ENCODE peak calls at places on chromosomes 6 and 20, in five cellular contexts. B, A, P, Z and K are unnamed samples.

GRCh38 chr20:63219447-63219821 is 3.5 kb upstream of the YTHDF1 start:
- DNase-seq in B (peak), A (no peak), P (no peak), Z (no peak), K (no peak)

GRCh38 chr20:61494763-61495595 is 242.9 kb downstream of the CDH4 start:
- DNase-seq in B (peak), A (no peak), P (no peak), Z (no peak), K (no peak)

GRCh38 chr6:41446907-41447545 is 99.2 kb upstream of the FOXP4 start:
- DNase-seq in B (no peak), A (no peak), P (no peak), Z (no peak), K (no peak)

GRCh38 chr6:41424370-41425058 is 89.1 kb downstream of the NCR2 start:
- DNase-seq in B (no peak), A (peak), P (peak), Z (peak), K (peak)

GRCh38 chr6:94893327-94893726 is 684.0 kb upstream of the MANEA start:
- DNase-seq in B (no peak), A (no peak), P (no peak), Z (no peak), K (no peak)

GRCh38 chr20:48523191-48523757 is 304.5 kb downstream of the PREX1 start:
- DNase-seq in B (no peak), A (peak), P (peak), Z (peak), K (peak)

GRCh38 chr20:32966881-32967781 is 37.1 kb downstream of the SUN5 start:
- DNase-seq in B (peak), A (no peak), P (no peak), Z (peak), K (no peak)

GRCh38 chr6:27825025-27825823 is 87.0 kb downstream of the OR2B2 start:
- DNase-seq in B (no peak), A (no peak), P (no peak), Z (peak), K (peak)

GRCh38 chr6:83613378-83613777 is 95.5 kb downstream of the SNAP91 start:
- DNase-seq in B (no peak), A (no peak), P (peak), Z (no peak), K (no peak)

GRCh38 chr6:169571123-169571962 is 130.5 kb downstream of the WDR27 start:
- DNase-seq in B (no peak), A (no peak), P (peak), Z (no peak), K (no peak)

GRCh38 chr20:35370751-35371150 is 41.0 kb downstream of the UQCC1 start:
- DNase-seq in B (no peak), A (no peak), P (no peak), Z (no peak), K (no peak)

GRCh38 chr6:98605705-98606104 is 228.7 kb upstream of the POU3F2 start:
- DNase-seq in B (no peak), A (no peak), P (no peak), Z (no peak), K (no peak)

GRCh38 chr20:41174782-41175181 is 37.4 kb downstream of the PLCG1 start:
- DNase-seq in B (peak), A (peak), P (peak), Z (no peak), K (no peak)

GRCh38 chr6:127188752-127189151 is 70.3 kb downstream of the RSPO3 start:
- DNase-seq in B (no peak), A (no peak), P (no peak), Z (no peak), K (no peak)

GRCh38 chr20:36311141-36311853 is 5.2 kb downstream of the DLGAP4 start:
- DNase-seq in B (peak), A (no peak), P (no peak), Z (no peak), K (no peak)

GRCh38 chr6:11427827-11428245 is 109.7 kb upstream of the TMEM170B start:
- DNase-seq in B (no peak), A (no peak), P (peak), Z (no peak), K (no peak)

GRCh38 chr6:15763364-15763763 is 100.5 kb upstream of the DTNBP1 start:
- DNase-seq in B (no peak), A (no peak), P (no peak), Z (peak), K (no peak)

GRCh38 chr20:18421608-18422007 is 45.2 kb downstream of the DZANK1 start:
- DNase-seq in B (no peak), A (no peak), P (no peak), Z (no peak), K (no peak)

GRCh38 chr20:54194724-54195438 is 13.0 kb upstream of the PFDN4 start:
- DNase-seq in B (no peak), A (no peak), P (peak), Z (no peak), K (no peak)

GRCh38 chr6:6837541-6838080 is 249.1 kb downstream of the LY86 start:
- DNase-seq in B (no peak), A (no peak), P (no peak), Z (no peak), K (no peak)

GRCh38 chr20:50561379-50562078 is 51.3 kb downstream of the PTPN1 start:
- DNase-seq in B (no peak), A (no peak), P (peak), Z (no peak), K (peak)

GRCh38 chr6:144482142-144482541 is 197.0 kb downstream of the UTRN start:
- DNase-seq in B (no peak), A (peak), P (peak), Z (peak), K (peak)

GRCh38 chr6:90193359-90193758 is 103.3 kb downstream of the BACH2 start:
- DNase-seq in B (no peak), A (no peak), P (no peak), Z (no peak), K (no peak)
- H3K4me3 ChIP-seq in B (no peak), A (no peak), P (no peak), Z (no peak), K (no peak)

GRCh38 chr6:129710722-129711631 is 1.0 kb upstream of the ARHGAP18 start:
- DNase-seq in B (no peak), A (no peak), P (no peak), Z (no peak), K (no peak)
- H3K4me3 ChIP-seq in B (peak), A (peak), P (no peak), Z (no peak), K (no peak)

GRCh38 chr6:121413831-121414368 is 21.5 kb upstream of the GJA1 start:
- DNase-seq in B (no peak), A (no peak), P (peak), Z (no peak), K (no peak)

GRCh38 chr6:121418346-121418745 is 17.1 kb upstream of the GJA1 start:
- DNase-seq in B (no peak), A (no peak), P (no peak), Z (no peak), K (no peak)
- H3K4me3 ChIP-seq in B (no peak), A (no peak), P (no peak), Z (no peak), K (no peak)

GRCh38 chr20:24547967-24548366 is 78.5 kb downstream of the SYNDIG1 start:
- DNase-seq in B (no peak), A (no peak), P (no peak), Z (no peak), K (no peak)

GRCh38 chr20:24545168-24545567 is 75.7 kb downstream of the SYNDIG1 start:
- DNase-seq in B (no peak), A (no peak), P (no peak), Z (no peak), K (no peak)

GRCh38 chr20:24543741-24544140 is 74.3 kb downstream of the SYNDIG1 start:
- DNase-seq in B (no peak), A (no peak), P (no peak), Z (no peak), K (no peak)

GRCh38 chr20:24544371-24544770 is 74.9 kb downstream of the SYNDIG1 start:
- DNase-seq in B (no peak), A (no peak), P (no peak), Z (no peak), K (no peak)

DNA sequence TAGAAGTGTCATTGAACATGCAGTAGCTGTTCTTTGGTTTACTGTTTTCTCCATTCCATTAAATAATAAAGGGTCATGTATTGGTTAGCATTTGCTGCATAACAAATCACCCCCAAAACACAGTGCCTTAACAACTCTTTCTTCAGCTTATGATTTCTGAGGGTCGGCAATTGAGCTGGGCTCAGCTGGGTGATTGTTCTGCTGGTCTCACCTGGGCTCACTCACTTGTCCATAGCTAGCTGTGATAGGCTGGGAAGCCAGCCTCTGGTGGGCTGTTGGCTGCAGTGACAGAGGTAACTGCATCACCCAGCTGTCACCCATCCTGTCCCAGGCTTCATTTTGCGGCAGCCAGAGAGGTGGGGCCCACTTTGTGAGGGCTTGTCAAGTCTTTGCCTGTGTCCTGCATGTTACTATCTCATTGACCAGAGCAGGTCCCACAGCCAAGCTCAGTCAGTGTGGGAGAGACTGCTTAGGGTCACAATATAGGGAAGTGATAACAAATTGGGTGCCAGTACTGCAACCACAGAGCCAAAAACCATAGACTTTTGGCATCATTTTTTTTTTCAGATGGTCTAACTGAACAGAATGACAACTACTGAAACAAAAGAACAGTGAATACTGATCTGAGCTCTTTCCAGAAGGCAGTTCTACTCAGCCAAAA is 76.9 kb downstream of the SYNDIG1 start:
- DNase-seq in B (no peak), A (no peak), P (no peak), Z (no peak), K (no peak)
- H3K4me3 ChIP-seq in B (no peak), A (no peak), P (no peak), Z (no peak), K (no peak)

DNA sequence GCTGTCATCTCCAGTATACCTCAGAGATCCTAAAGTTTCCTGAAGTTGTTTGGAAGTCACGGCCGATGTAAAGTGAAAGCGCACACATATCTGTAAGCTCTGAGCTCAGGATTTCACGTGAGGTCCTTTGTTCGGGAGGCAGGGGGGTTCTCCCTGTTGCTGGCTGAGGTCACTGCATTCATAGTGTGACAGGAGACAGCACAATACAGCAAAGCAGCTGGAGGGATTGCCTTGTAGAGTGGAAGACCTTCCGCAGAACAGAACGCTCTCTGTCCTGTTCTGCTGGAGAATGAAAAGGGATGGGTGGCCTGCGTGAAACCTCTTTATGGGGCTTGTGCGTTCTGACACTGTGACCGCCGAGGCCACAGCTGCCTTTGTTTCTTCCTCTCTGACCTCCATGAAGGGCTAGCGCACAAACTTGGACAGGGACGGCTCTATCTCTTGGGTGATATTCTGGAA is 13.4 kb upstream of the SERPINB1 start:
- DNase-seq in B (no peak), A (no peak), P (no peak), Z (no peak), K (peak)
- H3K4me3 ChIP-seq in B (no peak), A (peak), P (no peak), Z (no peak), K (no peak)

GRCh38 chr6:35590622-35591066 is 77.9 kb upstream of the TULP1 start:
- DNase-seq in B (no peak), A (no peak), P (no peak), Z (no peak), K (no peak)

GRCh38 chr6:35592178-35592577 is 79.5 kb upstream of the TULP1 start:
- DNase-seq in B (no peak), A (no peak), P (no peak), Z (no peak), K (no peak)

GRCh38 chr6:35589904-35590303 is 77.2 kb upstream of the TULP1 start:
- DNase-seq in B (no peak), A (no peak), P (no peak), Z (no peak), K (no peak)

GRCh38 chr6:35596448-35597442 is 84.0 kb upstream of the TULP1 start:
- DNase-seq in B (no peak), A (no peak), P (peak), Z (no peak), K (no peak)

DNA sequence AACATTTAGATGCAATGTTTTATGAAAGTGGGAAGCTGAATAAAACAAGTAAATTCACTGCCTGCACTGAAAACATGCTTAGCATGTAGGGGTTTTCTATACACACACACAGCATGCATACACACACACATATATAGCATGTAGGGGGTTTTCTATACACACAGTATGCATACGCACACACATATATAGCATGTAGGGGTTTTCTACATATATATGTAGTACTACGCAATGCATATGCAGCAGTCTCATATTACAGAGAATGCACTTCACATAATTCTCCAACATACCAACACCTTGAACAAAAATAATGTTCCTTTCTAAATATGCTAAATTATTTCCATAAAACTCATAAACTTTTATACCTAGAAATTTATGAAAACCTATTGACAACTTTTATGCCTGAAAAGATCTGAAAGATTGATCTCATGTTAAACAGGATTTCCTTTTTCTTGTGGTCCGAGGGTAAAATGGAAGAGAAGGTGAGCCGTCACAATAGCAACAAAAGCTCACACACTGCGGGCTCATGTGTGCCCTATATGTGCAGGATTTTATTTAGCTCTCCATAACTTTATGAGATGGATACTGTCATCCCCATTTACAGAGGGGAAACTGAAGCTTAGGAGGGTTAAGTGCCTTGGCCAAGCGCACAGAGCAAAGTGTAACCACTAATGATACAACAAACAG is 81.9 kb upstream of the TULP1 start:
- DNase-seq in B (no peak), A (no peak), P (no peak), Z (no peak), K (no peak)
- H3K4me3 ChIP-seq in B (no peak), A (no peak), P (no peak), Z (no peak), K (no peak)